ENCODE peak calls at places on chromosomes 11 and 22, in nine cellular contexts. C is left ventricle myocardium inferior, A is stomach, W is cardiac fibroblast, N is thoracic aorta, T is A549, M is GM10248, O is upper lobe of left lung, U is tibial nerve. Z is an unnamed sample.

GRCh38 chr11:12540913-12541587 is 133.2 kb upstream of the TEAD1 start:
- DNase-seq in A (no peak), U (peak), N (no peak), M (no peak), T (peak), W (peak), C (no peak), O (no peak), Z (no peak)

GRCh38 chr22:46788426-46789168 is 26.1 kb downstream of the TBC1D22A start:
- DNase-seq in U (no peak), A (no peak), N (no peak), O (no peak), C (no peak), W (no peak), T (no peak), M (peak), Z (no peak)

GRCh38 chr22:27003301-27003700 is 345.9 kb downstream of the MIAT start:
- DNase-seq in M (no peak), W (no peak), T (no peak), C (no peak), A (no peak), N (no peak), O (no peak), U (no peak), Z (no peak)

GRCh38 chr11:19632435-19632834 is 80.2 kb upstream of the NAV2 start:
- DNase-seq in W (peak), N (no peak), U (no peak), O (no peak), C (no peak), A (no peak), T (no peak), M (no peak), Z (no peak)

GRCh38 chr11:16778286-16778685 is 39.8 kb downstream of the C11orf58 start:
- DNase-seq in O (no peak), T (no peak), C (no peak), U (no peak), M (no peak), N (no peak), A (peak), W (no peak), Z (no peak)

GRCh38 chr11:114077482-114078305 is 18.2 kb downstream of the ZBTB16 start:
- DNase-seq in A (no peak), T (no peak), O (no peak), C (no peak), W (no peak), M (no peak), U (no peak), N (no peak), Z (no peak)

GRCh38 chr11:122661182-122661945 is 5.8 kb downstream of the UBASH3B start:
- DNase-seq in C (no peak), U (no peak), O (no peak), W (no peak), T (no peak), N (no peak), A (no peak), M (no peak), Z (no peak)

GRCh38 chr22:50425179-50425916 is 49.5 kb downstream of the SBF1 start:
- DNase-seq in A (no peak), O (no peak), N (no peak), W (no peak), C (no peak), M (no peak), U (no peak), T (no peak), Z (no peak)

GRCh38 chr11:130024356-130024755 is 21.7 kb upstream of the PRDM10 start:
- DNase-seq in O (no peak), C (no peak), M (no peak), A (no peak), N (no peak), U (no peak), W (no peak), T (no peak), Z (no peak)

GRCh38 chr11:92453055-92453454 is 228.4 kb downstream of the FAT3 start:
- DNase-seq in W (peak), O (no peak), C (no peak), T (no peak), N (no peak), M (no peak), A (no peak), U (no peak), Z (no peak)

GRCh38 chr11:76767659-76768058 is 15.5 kb upstream of the TSKU start:
- DNase-seq in T (no peak), U (no peak), A (no peak), W (no peak), N (no peak), M (no peak), O (no peak), C (no peak), Z (no peak)

GRCh38 chr11:22169833-22170232 is 23.1 kb upstream of the ANO5 start:
- DNase-seq in T (no peak), O (no peak), A (no peak), U (no peak), N (no peak), C (no peak), W (peak), M (no peak), Z (no peak)
- TF ChIP-seq CTCF in T (peak), O (no peak), A (no peak), U (peak), N (peak), C (peak), W (peak), M (peak), Z (peak)

GRCh38 chr11:34755671-34756070 is 134.8 kb downstream of the EHF start:
- DNase-seq in W (no peak), U (no peak), O (no peak), C (no peak), A (no peak), N (no peak), M (no peak), T (no peak), Z (no peak)
- TF ChIP-seq CTCF in W (no peak), U (no peak), O (no peak), C (no peak), A (no peak), N (no peak), M (no peak), T (no peak), Z (no peak)

GRCh38 chr11:96122601-96123044 is 198.7 kb upstream of the MTMR2 start:
- DNase-seq in U (no peak), N (no peak), W (no peak), O (no peak), C (no peak), M (no peak), A (no peak), T (no peak), Z (no peak)
- TF ChIP-seq CTCF in U (no peak), N (no peak), W (no peak), O (no peak), C (no peak), M (no peak), A (no peak), T (no peak), Z (no peak)

DNA sequence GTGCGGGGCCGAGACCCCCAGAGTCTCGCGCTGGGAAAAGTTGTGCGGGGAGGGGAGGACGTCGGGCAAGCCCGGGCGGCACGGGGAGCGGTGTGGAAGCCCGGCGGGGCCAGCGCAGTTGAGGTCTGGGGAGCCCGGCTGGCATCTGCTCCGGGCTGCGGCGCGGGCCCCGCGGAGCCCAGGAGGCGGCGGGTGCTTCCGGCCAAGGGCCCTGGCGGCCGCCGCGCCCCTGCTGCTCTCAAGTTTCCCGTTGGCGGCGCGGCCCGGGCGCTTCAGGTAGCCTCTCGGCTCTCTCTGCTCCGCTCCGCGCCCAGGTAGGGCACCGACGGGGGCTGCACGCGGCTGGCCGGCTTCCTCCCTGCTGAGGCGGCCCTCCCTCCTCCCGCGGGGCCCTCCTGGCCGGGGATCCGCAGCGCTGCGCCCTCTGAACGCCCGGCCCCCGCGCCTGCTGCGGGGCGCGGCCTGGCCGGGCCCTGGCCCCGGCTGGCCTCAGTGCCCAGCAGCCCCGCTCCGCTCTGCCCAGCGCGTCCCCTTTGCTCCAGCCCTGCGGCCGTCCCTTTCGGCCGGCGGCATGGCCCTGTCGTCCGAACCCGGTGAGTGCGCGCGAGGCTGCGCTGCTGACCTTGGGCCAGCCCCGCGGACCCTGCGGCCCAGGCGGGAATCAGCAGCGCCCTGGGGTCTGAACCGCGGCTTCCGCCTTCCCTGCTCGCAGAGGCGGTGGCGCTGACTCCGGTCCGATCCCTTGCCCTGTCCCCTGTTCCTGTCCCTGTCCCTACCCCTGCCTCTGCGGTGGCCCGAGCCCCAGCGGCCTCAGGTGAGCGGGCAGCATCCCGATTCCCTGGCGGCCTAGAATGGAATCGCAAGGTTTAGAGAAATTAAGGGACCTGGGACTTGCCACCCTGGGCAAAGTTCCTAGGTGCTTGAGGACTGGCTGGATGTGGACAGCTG is 4.3 kb upstream of the AMPD3 start:
- DNase-seq in N (no peak), A (peak), T (peak), W (no peak), M (peak), U (no peak), O (peak), C (peak), Z (peak)
- TF ChIP-seq CTCF in N (peak), A (no peak), T (no peak), W (peak), M (peak), U (no peak), O (peak), C (peak), Z (peak)

DNA sequence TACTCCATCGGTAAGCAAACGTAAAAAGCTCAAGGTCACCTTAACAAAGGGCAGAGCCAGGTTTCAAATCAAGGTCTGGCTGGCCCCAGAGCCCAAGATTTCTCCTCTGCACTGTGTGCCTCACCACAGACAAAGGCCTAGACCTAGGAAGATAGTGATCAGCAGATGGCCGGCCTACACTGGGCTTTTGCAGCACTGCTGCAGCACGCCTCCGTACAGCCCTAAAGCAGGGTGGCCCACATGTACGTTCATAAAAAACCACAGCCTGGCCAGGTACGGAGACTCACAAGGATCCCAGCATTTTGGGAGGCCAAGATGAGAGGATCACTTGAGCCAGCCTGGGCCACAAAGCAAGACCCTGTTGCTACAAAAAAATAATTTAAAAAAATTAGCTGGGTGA is 106.3 kb upstream of the PITPNB start:
- DNase-seq in W (no peak), C (peak), O (no peak), U (no peak), M (no peak), A (peak), N (no peak), T (no peak), Z (no peak)
- TF ChIP-seq CTCF in W (no peak), C (no peak), O (no peak), U (no peak), M (no peak), A (no peak), N (no peak), T (no peak), Z (no peak)

GRCh38 chr22:41444360-41445170 is 2.0 kb downstream of the TOB2 start:
- DNase-seq in U (peak), N (peak), O (peak), T (peak), M (peak), W (peak), A (peak), C (peak), Z (peak)

GRCh38 chr22:41445171-41446056 is 1.2 kb downstream of the TOB2 start:
- DNase-seq in O (no peak), T (no peak), C (peak), M (no peak), W (peak), U (no peak), A (peak), N (no peak), Z (no peak)

GRCh38 chr22:41447435-41448188 is 1.0 kb upstream of the TOB2 start:
- DNase-seq in N (no peak), T (no peak), U (peak), O (peak), A (peak), M (peak), C (peak), W (peak), Z (peak)

GRCh38 chr22:41446639-41447434 is at the start of gene TOB2:
- DNase-seq in C (peak), M (peak), A (peak), U (peak), T (peak), O (peak), N (peak), W (peak), Z (peak)

DNA sequence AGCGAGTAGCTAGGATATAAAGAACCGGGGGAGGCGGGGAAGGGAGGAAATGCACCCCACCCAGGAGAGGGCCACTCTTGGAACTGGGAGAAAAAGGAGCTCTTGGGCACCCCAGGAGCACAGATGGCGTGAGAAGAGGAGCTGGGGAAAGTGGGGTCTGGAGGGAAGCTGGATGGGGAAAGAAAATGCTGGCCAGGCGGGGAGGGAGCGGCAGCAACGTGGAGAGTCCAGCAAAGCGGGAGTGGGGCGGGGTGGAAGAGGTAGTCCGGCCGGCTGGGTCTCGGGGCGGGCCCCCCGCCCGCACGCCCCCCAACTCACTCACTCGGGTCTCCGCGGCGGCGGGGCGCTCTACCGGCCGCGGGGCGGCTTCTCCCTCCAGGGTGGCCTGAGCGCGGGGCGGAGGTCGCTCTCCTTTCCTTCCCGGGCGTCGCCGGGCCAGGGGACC is 522 bp downstream of the TOB2 start:
- DNase-seq in A (peak), N (no peak), W (peak), M (no peak), C (peak), U (no peak), O (no peak), T (no peak), Z (no peak)
- TF ChIP-seq CTCF in A (no peak), N (no peak), W (no peak), M (no peak), C (no peak), U (no peak), O (no peak), T (no peak), Z (no peak)

DNA sequence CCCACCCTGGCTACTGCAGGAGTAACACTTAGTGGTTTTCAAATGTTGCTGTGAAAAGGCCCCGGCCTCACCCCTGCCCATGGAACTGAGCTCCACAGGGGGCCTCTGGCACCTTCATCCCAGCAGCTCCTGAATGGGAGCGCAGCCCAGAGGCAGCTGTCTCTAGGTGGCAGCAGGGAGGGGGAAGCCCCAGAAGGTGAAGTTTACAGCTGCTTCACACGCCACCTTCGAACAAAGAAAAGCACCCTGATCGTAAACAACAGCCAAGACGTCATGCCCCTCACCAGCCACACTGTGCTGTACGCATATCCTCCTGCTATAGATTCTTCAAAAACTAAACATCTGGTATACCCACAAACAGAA is 105.5 kb downstream of the CTTN start:
- DNase-seq in C (peak), A (no peak), U (no peak), M (no peak), O (no peak), W (no peak), N (no peak), T (no peak), Z (no peak)
- TF ChIP-seq CTCF in C (peak), A (no peak), U (no peak), M (no peak), O (no peak), W (no peak), N (no peak), T (no peak), Z (no peak)

GRCh38 chr11:133081730-133082452 is 450.4 kb downstream of the OPCML start:
- DNase-seq in A (no peak), C (no peak), T (no peak), N (no peak), W (no peak), M (no peak), O (peak), U (no peak), Z (peak)

GRCh38 chr11:133082453-133082781 is 449.9 kb downstream of the OPCML start:
- DNase-seq in O (no peak), W (no peak), U (peak), T (no peak), C (peak), N (peak), M (no peak), A (no peak), Z (peak)

GRCh38 chr11:133081020-133081419 is 451.3 kb downstream of the OPCML start:
- DNase-seq in A (no peak), O (no peak), N (no peak), U (no peak), W (no peak), C (no peak), T (no peak), M (no peak), Z (no peak)

GRCh38 chr11:133086518-133086917 is 445.8 kb downstream of the OPCML start:
- DNase-seq in W (no peak), U (no peak), A (no peak), C (no peak), O (no peak), N (no peak), M (no peak), T (no peak), Z (no peak)

DNA sequence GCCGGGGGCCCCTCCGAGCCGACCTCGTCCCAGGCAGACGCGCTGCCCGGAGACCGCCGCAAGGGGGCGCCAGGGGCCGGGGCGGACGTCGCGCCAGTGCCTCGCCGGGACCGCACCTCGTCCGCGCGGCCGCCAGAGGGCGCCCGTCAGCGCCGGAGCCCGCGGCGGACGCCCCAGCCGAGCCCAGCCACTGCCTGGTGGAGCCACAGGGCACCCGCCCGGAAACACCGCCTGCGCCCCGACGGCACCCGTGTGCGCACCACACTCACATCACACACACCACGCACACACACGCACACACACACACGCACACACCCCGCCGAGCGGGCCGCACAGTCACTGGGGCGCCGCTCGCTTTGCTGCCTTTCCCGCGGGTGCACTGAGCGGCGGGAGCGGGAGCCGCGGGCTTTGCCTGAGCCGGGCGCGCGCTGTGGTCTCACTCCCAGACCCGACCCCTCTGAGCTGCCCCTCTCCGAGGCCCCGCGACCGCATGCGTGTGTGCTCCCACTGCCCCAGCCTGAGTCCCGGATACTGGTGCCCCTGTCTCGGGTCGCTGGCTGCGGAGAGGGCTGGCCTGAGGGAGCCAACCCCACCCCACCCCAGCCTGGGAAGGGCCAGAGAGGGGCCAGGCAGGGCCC is 449.3 kb downstream of the OPCML start:
- DNase-seq in C (peak), A (peak), T (peak), M (peak), N (no peak), O (peak), W (peak), U (peak), Z (peak)
- TF ChIP-seq CTCF in C (peak), A (no peak), T (peak), M (peak), N (peak), O (peak), W (peak), U (peak), Z (peak)

GRCh38 chr11:68050371-68050841 is 11.6 kb downstream of the TCIRG1 start:
- DNase-seq in U (no peak), A (no peak), W (no peak), M (no peak), O (peak), N (no peak), T (no peak), C (no peak), Z (no peak)
- TF ChIP-seq CTCF in U (no peak), A (no peak), W (no peak), M (no peak), O (no peak), N (no peak), T (no peak), C (no peak), Z (no peak)

DNA sequence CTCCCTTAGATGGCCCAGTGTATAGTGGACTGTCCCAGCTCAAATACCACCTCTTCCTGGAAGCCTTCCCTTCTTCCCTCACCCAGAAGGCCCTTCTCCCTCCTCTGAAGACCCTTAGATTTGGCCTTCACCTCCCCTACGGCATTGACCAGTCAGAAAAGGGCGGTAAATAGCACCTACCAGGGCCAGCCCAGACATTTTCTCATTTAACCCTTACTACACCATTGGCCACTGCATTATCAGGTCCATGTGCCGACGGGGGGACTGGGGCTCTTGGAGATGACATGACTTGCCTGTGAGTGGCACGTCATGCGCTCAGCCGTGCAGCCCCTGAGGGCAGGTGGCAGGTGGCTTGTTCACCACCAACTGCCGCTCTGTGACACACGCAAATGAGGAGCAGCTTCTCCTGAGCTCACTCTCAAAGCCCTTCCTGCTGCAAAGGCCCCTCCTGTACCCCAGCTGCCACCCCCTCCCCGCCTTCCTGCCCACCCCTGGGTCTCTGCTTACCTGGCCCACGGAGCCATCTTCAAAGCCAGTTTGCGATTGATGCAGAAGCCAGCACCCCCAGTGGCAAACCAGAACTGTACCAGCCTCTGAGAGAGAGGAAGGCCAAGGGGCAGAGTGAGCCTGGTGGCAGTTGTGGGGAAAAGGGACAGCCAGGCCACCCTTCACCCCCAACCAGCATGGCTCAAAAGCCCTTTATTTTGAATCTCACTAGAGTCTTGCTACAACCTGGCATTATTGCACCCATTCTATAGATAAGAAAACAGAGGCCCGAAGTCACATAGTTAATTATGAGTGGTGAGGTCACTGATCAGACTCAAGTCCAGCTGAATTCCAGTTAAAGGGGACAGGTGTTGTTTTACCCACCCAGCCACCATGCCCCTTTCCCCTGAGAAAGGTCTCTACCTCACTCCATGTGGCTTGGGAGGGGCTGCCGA is 9.5 kb downstream of the MFNG start:
- DNase-seq in T (no peak), W (no peak), N (no peak), M (no peak), C (no peak), U (no peak), O (no peak), A (no peak), Z (no peak)
- TF ChIP-seq CTCF in T (no peak), W (no peak), N (no peak), M (no peak), C (no peak), U (no peak), O (no peak), A (no peak), Z (no peak)

Z was measured in glutamatergic neuron.